ENCODE peak calls at places on chromosomes 4 and X, in five cellular contexts. One of them, this sample, is unnamed.

GRCh38 chr4:8919651-8920288 is 48.1 kb upstream of the HMX1 start:
- DNase-seq in adrenal gland: no peak
- DNase-seq in type B pancreatic cell: peak; percentile 62
- DNase-seq in amygdala: no peak
- DNase-seq in immature natural killer cell: no peak
- DNase-seq in this sample: peak; percentile 70

GRCh38 chr4:110949516-110949915 is 326.6 kb upstream of the PITX2 start:
- DNase-seq in amygdala: no peak
- DNase-seq in adrenal gland: no peak
- DNase-seq in type B pancreatic cell: no peak
- DNase-seq in immature natural killer cell: no peak
- DNase-seq in this sample: no peak

GRCh38 chr4:6608758-6609414 is 31.6 kb upstream of the MRFAP1 start:
- DNase-seq in type B pancreatic cell: no peak
- DNase-seq in amygdala: no peak
- DNase-seq in adrenal gland: peak; percentile 89
- DNase-seq in immature natural killer cell: peak; percentile 44
- DNase-seq in this sample: no peak

GRCh38 chr4:186304216-186304615 is 38.2 kb downstream of the F11 start:
- DNase-seq in adrenal gland: no peak
- DNase-seq in type B pancreatic cell: no peak
- DNase-seq in immature natural killer cell: no peak
- DNase-seq in amygdala: no peak
- DNase-seq in this sample: no peak

GRCh38 chr4:69684821-69685220 is 31.8 kb upstream of the UGT2A1 start:
- DNase-seq in immature natural killer cell: no peak
- DNase-seq in adrenal gland: no peak
- DNase-seq in amygdala: no peak
- DNase-seq in type B pancreatic cell: no peak
- DNase-seq in this sample: no peak

GRCh38 chr4:152038238-152038637 is 277.4 kb upstream of the GATB start:
- DNase-seq in immature natural killer cell: no peak
- DNase-seq in type B pancreatic cell: no peak
- DNase-seq in adrenal gland: peak; percentile 63
- DNase-seq in amygdala: no peak
- DNase-seq in this sample: no peak

GRCh38 chrX:37846934-37847732 is at the start of gene DYNLT3:
- DNase-seq in amygdala: peak; percentile 19
- DNase-seq in adrenal gland: peak; percentile 89
- DNase-seq in immature natural killer cell: peak; percentile 71
- DNase-seq in type B pancreatic cell: peak; percentile 77
- DNase-seq in this sample: no peak

GRCh38 chr4:114349543-114350175 is 248.9 kb upstream of the UGT8 start:
- DNase-seq in immature natural killer cell: no peak
- DNase-seq in amygdala: no peak
- DNase-seq in adrenal gland: no peak
- DNase-seq in type B pancreatic cell: no peak
- DNase-seq in this sample: no peak

GRCh38 chrX:150774798-150775568 is 81.8 kb downstream of the MTMR1 start:
- DNase-seq in type B pancreatic cell: no peak
- DNase-seq in immature natural killer cell: no peak
- DNase-seq in amygdala: no peak
- DNase-seq in adrenal gland: no peak
- DNase-seq in this sample: no peak

GRCh38 chrX:96791559-96791958 is 92.1 kb upstream of the RPA4 start:
- DNase-seq in adrenal gland: no peak
- DNase-seq in immature natural killer cell: no peak
- DNase-seq in amygdala: no peak
- DNase-seq in type B pancreatic cell: no peak
- DNase-seq in this sample: no peak

GRCh38 chrX:114017086-114017485 is 566.8 kb upstream of the HTR2C start:
- DNase-seq in type B pancreatic cell: no peak
- DNase-seq in amygdala: no peak
- DNase-seq in immature natural killer cell: no peak
- DNase-seq in adrenal gland: no peak
- DNase-seq in this sample: no peak

GRCh38 chr4:113548303-113548702 is 213.2 kb downstream of the CAMK2D start:
- DNase-seq in type B pancreatic cell: no peak
- DNase-seq in adrenal gland: no peak
- DNase-seq in amygdala: no peak
- DNase-seq in immature natural killer cell: no peak
- DNase-seq in this sample: no peak

GRCh38 chr4:54165438-54165837 is 63.7 kb upstream of the PDGFRA start:
- DNase-seq in adrenal gland: no peak
- DNase-seq in immature natural killer cell: no peak
- DNase-seq in type B pancreatic cell: no peak
- DNase-seq in amygdala: no peak
- DNase-seq in this sample: no peak

GRCh38 chr4:85776579-85776978 is 301.6 kb downstream of the ARHGAP24 start:
- DNase-seq in immature natural killer cell: no peak
- DNase-seq in type B pancreatic cell: no peak
- DNase-seq in adrenal gland: no peak
- DNase-seq in amygdala: no peak
- DNase-seq in this sample: no peak

GRCh38 chrX:19683358-19683757 is 168.1 kb upstream of the MAP3K15 start:
- DNase-seq in amygdala: no peak
- DNase-seq in adrenal gland: no peak
- DNase-seq in type B pancreatic cell: no peak
- DNase-seq in immature natural killer cell: no peak
- DNase-seq in this sample: no peak

GRCh38 chrX:53223955-53224859 is 800 bp downstream of the KDM5C start:
- DNase-seq in type B pancreatic cell: no peak
- DNase-seq in adrenal gland: peak; percentile 30
- DNase-seq in immature natural killer cell: peak; percentile 23
- DNase-seq in amygdala: no peak
- DNase-seq in this sample: no peak

GRCh38 chrX:41543022-41543421 is 95.9 kb downstream of the NYX start:
- DNase-seq in type B pancreatic cell: no peak
- DNase-seq in adrenal gland: no peak
- DNase-seq in immature natural killer cell: no peak
- DNase-seq in amygdala: no peak
- DNase-seq in this sample: no peak

GRCh38 chr4:81207793-81208192 is 7.2 kb downstream of the PRKG2 start:
- DNase-seq in amygdala: no peak
- DNase-seq in type B pancreatic cell: no peak
- DNase-seq in adrenal gland: no peak
- DNase-seq in immature natural killer cell: no peak
- DNase-seq in this sample: no peak

GRCh38 chr4:128468485-128468989 is 180.9 kb upstream of the PGRMC2 start:
- DNase-seq in amygdala: no peak
- DNase-seq in immature natural killer cell: no peak
- DNase-seq in type B pancreatic cell: no peak
- DNase-seq in adrenal gland: peak; percentile 85
- DNase-seq in this sample: no peak

GRCh38 chr4:169283114-169283509 is 12.4 kb upstream of the SH3RF1 start:
- DNase-seq in immature natural killer cell: no peak
- DNase-seq in amygdala: no peak
- DNase-seq in adrenal gland: no peak
- DNase-seq in type B pancreatic cell: no peak
- DNase-seq in this sample: no peak

GRCh38 chrX:53678667-53679066 is 7.9 kb downstream of the HUWE1 start:
- DNase-seq in amygdala: no peak
- DNase-seq in immature natural killer cell: peak; percentile 5
- DNase-seq in adrenal gland: no peak
- DNase-seq in type B pancreatic cell: no peak
- DNase-seq in this sample: no peak

GRCh38 chrX:119507206-119507605 is 39.0 kb downstream of the SLC25A5 start:
- DNase-seq in adrenal gland: no peak
- DNase-seq in type B pancreatic cell: no peak
- DNase-seq in amygdala: no peak
- DNase-seq in immature natural killer cell: no peak
- DNase-seq in this sample: no peak

GRCh38 chrX:104281564-104281963 is 26.8 kb upstream of the ESX1 start:
- DNase-seq in type B pancreatic cell: no peak
- DNase-seq in adrenal gland: no peak
- DNase-seq in immature natural killer cell: no peak
- DNase-seq in amygdala: no peak
- DNase-seq in this sample: no peak

GRCh38 chrX:29419774-29420553 is 795.4 kb upstream of the MAGEB2 start:
- DNase-seq in type B pancreatic cell: no peak
- DNase-seq in amygdala: no peak
- DNase-seq in adrenal gland: no peak
- DNase-seq in immature natural killer cell: no peak
- DNase-seq in this sample: no peak

GRCh38 chrX:1244164-1245076 is 24.2 kb upstream of the CSF2RA start:
- DNase-seq in adrenal gland: no peak
- DNase-seq in type B pancreatic cell: no peak
- DNase-seq in immature natural killer cell: no peak
- DNase-seq in amygdala: no peak
- DNase-seq in this sample: no peak

GRCh38 chrX:108306086-108306485 is 132.1 kb downstream of the COL4A6 start:
- DNase-seq in adrenal gland: no peak
- DNase-seq in amygdala: no peak
- DNase-seq in immature natural killer cell: no peak
- DNase-seq in type B pancreatic cell: no peak
- DNase-seq in this sample: no peak

GRCh38 chr4:20253799-20254409 is 2.2 kb downstream of the SLIT2 start:
- DNase-seq in immature natural killer cell: no peak
- DNase-seq in type B pancreatic cell: peak; percentile 71
- DNase-seq in adrenal gland: peak; percentile 66
- DNase-seq in amygdala: no peak
- DNase-seq in this sample: no peak

GRCh38 chr4:109414938-109415337 is 18.7 kb upstream of the SEC24B start:
- DNase-seq in amygdala: no peak
- DNase-seq in adrenal gland: no peak
- DNase-seq in type B pancreatic cell: no peak
- DNase-seq in immature natural killer cell: no peak
- DNase-seq in this sample: no peak

GRCh38 chr4:88015659-88016295 is 8.3 kb downstream of the PKD2 start:
- DNase-seq in type B pancreatic cell: no peak
- DNase-seq in amygdala: no peak
- DNase-seq in adrenal gland: no peak
- DNase-seq in immature natural killer cell: no peak
- DNase-seq in this sample: no peak

GRCh38 chr4:88866862-88867550 is 169.4 kb upstream of the NAP1L5 start:
- DNase-seq in immature natural killer cell: no peak
- DNase-seq in amygdala: no peak
- DNase-seq in adrenal gland: no peak
- DNase-seq in type B pancreatic cell: no peak
- DNase-seq in this sample: no peak

GRCh38 chrX:134608153-134608552 is 50.1 kb downstream of the PLAC1 start:
- DNase-seq in type B pancreatic cell: no peak
- DNase-seq in amygdala: no peak
- DNase-seq in immature natural killer cell: no peak
- DNase-seq in adrenal gland: no peak
- DNase-seq in this sample: no peak

GRCh38 chr4:108651068-108651794 is 832 bp downstream of the OSTC start:
- DNase-seq in adrenal gland: no peak
- DNase-seq in type B pancreatic cell: no peak
- DNase-seq in immature natural killer cell: peak; percentile 8
- DNase-seq in amygdala: no peak
- DNase-seq in this sample: no peak

GRCh38 chr4:138438608-138439007 is 196.5 kb upstream of the SLC7A11 start:
- DNase-seq in type B pancreatic cell: no peak
- DNase-seq in immature natural killer cell: no peak
- DNase-seq in amygdala: no peak
- DNase-seq in adrenal gland: no peak
- DNase-seq in this sample: no peak

GRCh38 chr4:140099993-140100392 is 54.0 kb downstream of the MAML3 start:
- DNase-seq in immature natural killer cell: no peak
- DNase-seq in amygdala: peak; percentile 6
- DNase-seq in type B pancreatic cell: no peak
- DNase-seq in adrenal gland: peak; percentile 49
- DNase-seq in this sample: no peak

GRCh38 chr4:183118585-183118984 is 19.5 kb downstream of the WWC2 start:
- DNase-seq in immature natural killer cell: no peak
- DNase-seq in adrenal gland: peak; percentile 11
- DNase-seq in type B pancreatic cell: no peak
- DNase-seq in amygdala: no peak
- DNase-seq in this sample: no peak

GRCh38 chr4:85769009-85769408 is 294.1 kb downstream of the ARHGAP24 start:
- DNase-seq in type B pancreatic cell: no peak
- DNase-seq in immature natural killer cell: no peak
- DNase-seq in adrenal gland: no peak
- DNase-seq in amygdala: no peak
- DNase-seq in this sample: no peak

GRCh38 chr4:165207431-165208321 is at the start of gene KLHL2:
- DNase-seq in amygdala: peak; percentile 56
- DNase-seq in type B pancreatic cell: peak; percentile 79
- DNase-seq in adrenal gland: peak; percentile 85
- DNase-seq in immature natural killer cell: peak; percentile 81
- DNase-seq in this sample: no peak

GRCh38 chr4:2950221-2950989 is 12.8 kb downstream of the NOP14 start:
- DNase-seq in amygdala: no peak
- DNase-seq in adrenal gland: no peak
- DNase-seq in type B pancreatic cell: no peak
- DNase-seq in immature natural killer cell: no peak
- DNase-seq in this sample: no peak

GRCh38 chrX:134801267-134801666 is 143.0 kb upstream of the PLAC1 start:
- DNase-seq in type B pancreatic cell: no peak
- DNase-seq in amygdala: no peak
- DNase-seq in immature natural killer cell: no peak
- DNase-seq in adrenal gland: no peak
- DNase-seq in this sample: no peak

This sample was measured in vagina.